ENCODE peak calls at places on chromosome 5, in six cellular contexts. One of them, this sample, is unnamed.

GRCh38 chr5:101678494-101679193 is 617.4 kb downstream of the SLCO4C1 start:
- DNase-seq in brain microvascular endothelial cell: peak
- DNase-seq in fibroblast of lung: peak
- DNase-seq in heart right ventricle: peak
- DNase-seq in right atrium auricular region: peak
- DNase-seq in GM06990: peak
- DNase-seq in this sample: peak

GRCh38 chr5:169893586-169893985 is 86.7 kb downstream of the INSYN2B start:
- DNase-seq in brain microvascular endothelial cell: no peak
- DNase-seq in fibroblast of lung: peak
- DNase-seq in heart right ventricle: no peak
- DNase-seq in right atrium auricular region: no peak
- DNase-seq in GM06990: no peak
- DNase-seq in this sample: no peak

GRCh38 chr5:1555011-1555807 is 31.4 kb upstream of the LPCAT1 start:
- DNase-seq in brain microvascular endothelial cell: peak
- DNase-seq in fibroblast of lung: peak
- DNase-seq in heart right ventricle: no peak
- DNase-seq in right atrium auricular region: peak
- DNase-seq in GM06990: no peak
- DNase-seq in this sample: peak

GRCh38 chr5:180126716-180127681 is 55.4 kb upstream of the RNF130 start:
- DNase-seq in brain microvascular endothelial cell: no peak
- DNase-seq in fibroblast of lung: peak
- DNase-seq in heart right ventricle: peak
- DNase-seq in right atrium auricular region: peak
- DNase-seq in GM06990: no peak
- DNase-seq in this sample: no peak

GRCh38 chr5:3329427-3329826 is 266.2 kb upstream of the IRX1 start:
- DNase-seq in brain microvascular endothelial cell: no peak
- DNase-seq in fibroblast of lung: no peak
- DNase-seq in heart right ventricle: no peak
- DNase-seq in right atrium auricular region: no peak
- DNase-seq in GM06990: no peak
- DNase-seq in this sample: no peak

GRCh38 chr5:1966461-1966860 is 83.7 kb upstream of the IRX4 start:
- DNase-seq in brain microvascular endothelial cell: no peak
- DNase-seq in fibroblast of lung: no peak
- DNase-seq in heart right ventricle: no peak
- DNase-seq in right atrium auricular region: no peak
- DNase-seq in GM06990: no peak
- DNase-seq in this sample: no peak

GRCh38 chr5:137994556-137994955 is 38.3 kb downstream of the FAM13B start:
- DNase-seq in brain microvascular endothelial cell: no peak
- DNase-seq in fibroblast of lung: no peak
- DNase-seq in heart right ventricle: no peak
- DNase-seq in right atrium auricular region: no peak
- DNase-seq in GM06990: no peak
- DNase-seq in this sample: no peak

GRCh38 chr5:96881511-96882115 is 5.3 kb downstream of the ERAP2 start:
- DNase-seq in brain microvascular endothelial cell: peak
- DNase-seq in fibroblast of lung: peak
- DNase-seq in heart right ventricle: no peak
- DNase-seq in right atrium auricular region: no peak
- DNase-seq in GM06990: no peak
- DNase-seq in this sample: peak

GRCh38 chr5:74288448-74289109 is 351.9 kb downstream of the ENC1 start:
- DNase-seq in brain microvascular endothelial cell: peak
- DNase-seq in fibroblast of lung: no peak
- DNase-seq in heart right ventricle: no peak
- DNase-seq in right atrium auricular region: no peak
- DNase-seq in GM06990: no peak
- DNase-seq in this sample: no peak

GRCh38 chr5:159515909-159516415 is 185.7 kb upstream of the IL12B start:
- DNase-seq in brain microvascular endothelial cell: peak
- DNase-seq in fibroblast of lung: peak
- DNase-seq in heart right ventricle: peak
- DNase-seq in right atrium auricular region: peak
- DNase-seq in GM06990: peak
- DNase-seq in this sample: no peak

GRCh38 chr5:108119123-108119522 is 262.8 kb downstream of the FBXL17 start:
- DNase-seq in brain microvascular endothelial cell: no peak
- DNase-seq in fibroblast of lung: no peak
- DNase-seq in heart right ventricle: no peak
- DNase-seq in right atrium auricular region: no peak
- DNase-seq in GM06990: no peak
- DNase-seq in this sample: no peak

GRCh38 chr5:39328731-39329130 is 35.6 kb downstream of the C9 start:
- DNase-seq in brain microvascular endothelial cell: no peak
- DNase-seq in fibroblast of lung: no peak
- DNase-seq in heart right ventricle: no peak
- DNase-seq in right atrium auricular region: no peak
- DNase-seq in GM06990: no peak
- DNase-seq in this sample: no peak

GRCh38 chr5:148457183-148457620 is 73.4 kb downstream of the FBXO38 start:
- DNase-seq in brain microvascular endothelial cell: no peak
- DNase-seq in fibroblast of lung: no peak
- DNase-seq in heart right ventricle: no peak
- DNase-seq in right atrium auricular region: no peak
- DNase-seq in GM06990: peak
- DNase-seq in this sample: no peak

GRCh38 chr5:19462019-19462418 is 526.0 kb downstream of the CDH18 start:
- DNase-seq in brain microvascular endothelial cell: no peak
- DNase-seq in fibroblast of lung: peak
- DNase-seq in heart right ventricle: no peak
- DNase-seq in right atrium auricular region: no peak
- DNase-seq in GM06990: no peak
- DNase-seq in this sample: no peak

GRCh38 chr5:12272389-12272788 is 368.1 kb upstream of the CTNND2 start:
- DNase-seq in brain microvascular endothelial cell: no peak
- DNase-seq in fibroblast of lung: peak
- DNase-seq in heart right ventricle: no peak
- DNase-seq in right atrium auricular region: no peak
- DNase-seq in GM06990: no peak
- DNase-seq in this sample: no peak
- TF ChIP-seq CTCF in brain microvascular endothelial cell: peak
- TF ChIP-seq CTCF in fibroblast of lung: no peak
- TF ChIP-seq CTCF in heart right ventricle: no peak
- TF ChIP-seq CTCF in right atrium auricular region: no peak
- TF ChIP-seq CTCF in GM06990: no peak
- TF ChIP-seq CTCF in this sample: no peak

GRCh38 chr5:79756102-79756501 is 66.5 kb downstream of the CMYA5 start:
- DNase-seq in brain microvascular endothelial cell: no peak
- DNase-seq in fibroblast of lung: no peak
- DNase-seq in heart right ventricle: no peak
- DNase-seq in right atrium auricular region: no peak
- DNase-seq in GM06990: no peak
- DNase-seq in this sample: no peak

GRCh38 chr5:79753087-79753486 is 63.5 kb downstream of the CMYA5 start:
- DNase-seq in brain microvascular endothelial cell: no peak
- DNase-seq in fibroblast of lung: no peak
- DNase-seq in heart right ventricle: no peak
- DNase-seq in right atrium auricular region: no peak
- DNase-seq in GM06990: no peak
- DNase-seq in this sample: no peak

GRCh38 chr5:79753863-79754645 is 64.4 kb downstream of the CMYA5 start:
- DNase-seq in brain microvascular endothelial cell: no peak
- DNase-seq in fibroblast of lung: no peak
- DNase-seq in heart right ventricle: no peak
- DNase-seq in right atrium auricular region: no peak
- DNase-seq in GM06990: no peak
- DNase-seq in this sample: no peak

GRCh38 chr5:79750611-79751510 is 61.2 kb downstream of the CMYA5 start:
- DNase-seq in brain microvascular endothelial cell: no peak
- DNase-seq in fibroblast of lung: no peak
- DNase-seq in heart right ventricle: no peak
- DNase-seq in right atrium auricular region: no peak
- DNase-seq in GM06990: no peak
- DNase-seq in this sample: no peak

DNA sequence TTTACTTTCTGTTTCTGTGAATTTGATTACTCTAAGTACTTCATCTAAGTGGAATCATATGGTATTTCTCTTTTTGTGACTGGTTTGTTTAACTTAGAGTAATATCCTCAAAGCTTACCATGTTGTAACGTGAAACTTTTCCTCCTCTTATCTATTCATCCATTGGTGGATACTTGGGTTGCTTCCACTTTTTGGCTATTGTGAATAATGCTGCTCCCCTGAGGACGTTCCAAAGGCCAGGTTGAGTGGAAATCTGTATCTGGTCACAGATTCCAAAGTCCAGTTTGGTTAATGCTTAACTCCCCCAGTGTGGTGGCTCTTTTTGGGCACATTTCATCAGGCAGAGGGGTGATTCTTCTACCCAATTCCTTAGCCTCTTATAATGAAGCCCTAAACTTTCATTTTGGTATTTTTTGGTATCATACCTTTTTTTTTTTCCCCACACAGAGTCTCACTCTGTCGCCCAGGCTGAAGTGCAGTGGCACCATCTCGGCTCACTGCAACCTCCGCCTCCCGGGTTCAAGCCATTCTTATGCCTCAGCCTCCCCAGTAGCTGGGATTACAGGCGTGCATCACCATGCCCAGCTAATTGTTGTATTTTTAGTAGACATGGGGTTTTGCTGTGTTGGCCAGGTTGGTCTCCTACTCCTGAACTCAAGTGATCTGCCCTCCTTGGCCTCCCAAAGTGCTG is 65.4 kb downstream of the CMYA5 start:
- DNase-seq in brain microvascular endothelial cell: no peak
- DNase-seq in fibroblast of lung: no peak
- DNase-seq in heart right ventricle: no peak
- DNase-seq in right atrium auricular region: no peak
- DNase-seq in GM06990: no peak
- DNase-seq in this sample: no peak
- H3K4me3 ChIP-seq in brain microvascular endothelial cell: no peak
- H3K4me3 ChIP-seq in fibroblast of lung: no peak
- H3K4me3 ChIP-seq in heart right ventricle: no peak
- H3K4me3 ChIP-seq in right atrium auricular region: no peak
- H3K4me3 ChIP-seq in GM06990: no peak
- H3K4me3 ChIP-seq in this sample: no peak

GRCh38 chr5:9564752-9565151 is 18.9 kb upstream of the SEMA5A start:
- DNase-seq in brain microvascular endothelial cell: no peak
- DNase-seq in fibroblast of lung: no peak
- DNase-seq in heart right ventricle: no peak
- DNase-seq in right atrium auricular region: no peak
- DNase-seq in GM06990: no peak
- DNase-seq in this sample: no peak
- TF ChIP-seq CTCF in brain microvascular endothelial cell: no peak
- TF ChIP-seq CTCF in fibroblast of lung: no peak
- TF ChIP-seq CTCF in heart right ventricle: no peak
- TF ChIP-seq CTCF in right atrium auricular region: no peak
- TF ChIP-seq CTCF in GM06990: no peak
- TF ChIP-seq CTCF in this sample: no peak

DNA sequence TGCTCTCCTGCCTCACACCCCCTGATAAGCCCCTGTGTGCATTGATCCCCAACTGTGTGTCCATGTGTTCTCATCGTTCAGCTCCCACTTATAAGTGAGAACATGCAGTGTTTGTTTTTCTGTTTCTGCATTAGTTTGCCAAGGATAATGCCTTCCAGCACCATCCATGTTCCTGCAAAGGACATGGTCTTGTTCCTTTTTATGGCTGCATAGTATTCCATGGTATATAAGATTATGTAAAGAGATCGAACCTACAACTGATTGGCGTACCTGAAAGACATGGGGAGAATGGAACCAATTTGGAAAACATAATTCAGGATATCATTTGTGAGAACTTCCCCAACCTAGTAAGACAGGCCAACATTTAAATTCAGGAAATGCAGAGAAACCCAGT is 32.4 kb downstream of the ANKRD33B start:
- DNase-seq in brain microvascular endothelial cell: no peak
- DNase-seq in fibroblast of lung: no peak
- DNase-seq in heart right ventricle: no peak
- DNase-seq in right atrium auricular region: peak
- DNase-seq in GM06990: no peak
- DNase-seq in this sample: no peak
- H3K4me3 ChIP-seq in brain microvascular endothelial cell: no peak
- H3K4me3 ChIP-seq in fibroblast of lung: no peak
- H3K4me3 ChIP-seq in heart right ventricle: peak
- H3K4me3 ChIP-seq in right atrium auricular region: no peak
- H3K4me3 ChIP-seq in GM06990: no peak
- H3K4me3 ChIP-seq in this sample: no peak

DNA sequence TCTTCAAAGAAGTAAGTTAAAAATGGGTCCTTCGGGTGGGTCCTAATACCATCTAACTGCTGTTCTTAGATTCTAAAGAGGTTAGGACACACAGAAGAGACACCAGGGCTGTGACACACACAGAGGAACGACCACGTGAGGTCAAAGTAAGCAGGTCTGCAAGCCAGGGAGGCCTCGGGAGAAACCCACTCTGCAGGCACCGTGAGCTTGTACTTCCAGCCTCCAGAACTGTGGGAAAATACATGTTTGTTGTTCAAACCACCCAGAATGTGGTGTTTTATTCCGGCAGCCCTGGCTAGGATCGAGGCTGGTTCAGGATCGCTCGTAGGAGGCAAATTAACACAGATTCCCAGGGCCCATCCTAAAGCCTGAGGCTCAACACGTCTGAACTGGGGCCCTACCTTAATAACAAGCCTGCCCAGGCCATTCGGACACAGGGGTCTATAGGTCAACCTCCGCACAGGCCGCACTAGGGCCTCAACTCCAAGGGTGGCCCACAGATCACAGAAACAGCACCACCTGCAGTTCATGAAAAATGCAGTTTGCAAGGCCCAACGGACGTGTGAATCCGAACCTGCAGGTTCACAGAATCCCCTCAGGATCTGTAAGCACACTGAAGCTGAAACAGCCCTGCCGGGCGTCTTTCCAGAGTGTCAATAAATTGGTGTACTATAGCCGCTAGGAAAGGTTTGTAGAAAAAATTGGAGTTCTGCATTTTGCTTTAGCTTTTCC is 7.1 kb downstream of the MED10 start:
- DNase-seq in brain microvascular endothelial cell: no peak
- DNase-seq in fibroblast of lung: no peak
- DNase-seq in heart right ventricle: no peak
- DNase-seq in right atrium auricular region: no peak
- DNase-seq in GM06990: no peak
- DNase-seq in this sample: no peak
- TF ChIP-seq CTCF in brain microvascular endothelial cell: no peak
- TF ChIP-seq CTCF in fibroblast of lung: no peak
- TF ChIP-seq CTCF in heart right ventricle: no peak
- TF ChIP-seq CTCF in right atrium auricular region: no peak
- TF ChIP-seq CTCF in GM06990: no peak
- TF ChIP-seq CTCF in this sample: no peak

DNA sequence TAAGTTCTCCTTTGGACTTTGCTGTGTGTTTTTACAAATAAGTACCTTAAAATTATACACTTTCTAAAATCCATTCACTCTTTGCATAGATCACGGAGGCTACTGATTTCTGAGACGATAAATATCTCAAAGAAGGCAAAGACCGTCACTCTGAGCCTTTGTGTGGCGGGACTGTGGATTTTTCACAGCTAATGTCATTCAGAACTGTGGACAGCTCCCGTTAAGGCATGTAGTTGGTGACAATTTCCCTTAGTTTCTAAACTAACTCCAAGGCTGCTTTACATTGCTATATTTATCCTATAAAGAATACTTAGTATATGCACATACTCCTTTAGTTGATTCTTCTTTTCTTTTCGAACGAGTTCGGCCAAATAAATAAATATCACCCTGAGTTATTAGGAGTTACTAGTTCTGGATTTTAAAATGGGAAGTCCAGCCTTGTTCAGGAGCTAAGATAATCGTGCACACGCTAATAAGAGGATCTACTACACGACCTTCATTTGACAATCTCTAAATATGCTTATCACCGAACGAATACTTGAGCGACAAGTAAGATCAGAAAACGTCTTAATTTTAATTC is 1.8 kb downstream of the HCN1 start:
- DNase-seq in brain microvascular endothelial cell: no peak
- DNase-seq in fibroblast of lung: no peak
- DNase-seq in heart right ventricle: no peak
- DNase-seq in right atrium auricular region: no peak
- DNase-seq in GM06990: no peak
- DNase-seq in this sample: no peak
- H3K4me3 ChIP-seq in brain microvascular endothelial cell: no peak
- H3K4me3 ChIP-seq in fibroblast of lung: no peak
- H3K4me3 ChIP-seq in heart right ventricle: no peak
- H3K4me3 ChIP-seq in right atrium auricular region: peak
- H3K4me3 ChIP-seq in GM06990: no peak
- H3K4me3 ChIP-seq in this sample: no peak